ENCODE peak calls at places on chromosomes 3 and 15, in six cellular contexts. F is tibial artery; T is CD8-positive, alpha-beta T cell; G is stomach; U is heart left ventricle; H is SK-N-SH. J is an unnamed sample. For H3K4me1, the result is how much of the 10 kb centered on the place peaks cover.

GRCh38 chr3:43964640-43965039 is 273.9 kb downstream of the ABHD5 start:
- DNase-seq in F (no peak), H (no peak), T (no peak), U (no peak), G (no peak), J (no peak)

GRCh38 chr3:153595186-153595815 is 433.3 kb downstream of the RAP2B start:
- DNase-seq in H (peak), F (no peak), G (no peak), T (no peak), U (no peak), J (peak)

GRCh38 chr15:35181538-35181937 is 96.4 kb upstream of the NANOGP8 start:
- DNase-seq in H (no peak), T (no peak), F (no peak), G (no peak), U (no peak), J (no peak)

GRCh38 chr3:15330031-15330596 is 2.3 kb downstream of the SH3BP5 start:
- DNase-seq in F (peak), U (peak), T (no peak), H (no peak), G (no peak), J (no peak)

GRCh38 chr15:72369964-72370363 is 5.8 kb downstream of the HEXA start:
- DNase-seq in G (no peak), U (no peak), H (no peak), F (no peak), T (no peak), J (no peak)

GRCh38 chr3:55330355-55330754 is 156.8 kb downstream of the WNT5A start:
- DNase-seq in F (no peak), U (no peak), H (no peak), G (no peak), T (no peak), J (no peak)

GRCh38 chr3:42701371-42702065 is 1.1 kb downstream of the HHATL start:
- DNase-seq in F (peak), T (peak), G (peak), U (peak), H (peak), J (peak)

GRCh38 chr3:186361612-186362408 is at the start of gene DGKG:
- DNase-seq in U (peak), T (no peak), H (peak), G (peak), F (peak), J (no peak)

GRCh38 chr3:75192065-75192658 is 472.0 kb upstream of the FRG2C start:
- DNase-seq in F (no peak), H (peak), T (peak), U (no peak), G (peak), J (peak)

GRCh38 chr15:63729115-63729884 is 104.4 kb downstream of the HERC1 start:
- DNase-seq in H (no peak), G (no peak), F (no peak), T (no peak), U (no peak), J (peak)

GRCh38 chr3:111418388-111418787 is 123.6 kb upstream of the CD96 start:
- DNase-seq in G (no peak), T (no peak), H (no peak), U (no peak), F (no peak), J (no peak)

GRCh38 chr3:194447657-194448056 is 39.1 kb downstream of the ATP13A3 start:
- DNase-seq in G (no peak), H (no peak), T (no peak), F (no peak), U (no peak), J (no peak)

GRCh38 chr3:184584001-184584891 is 22.7 kb downstream of the EPHB3 start:
- DNase-seq in H (peak), T (no peak), G (no peak), U (no peak), F (no peak), J (no peak)

GRCh38 chr3:39849992-39850706 is 40.7 kb downstream of the MYRIP start:
- DNase-seq in G (no peak), U (no peak), F (no peak), T (no peak), H (no peak), J (peak)

GRCh38 chr15:87656373-87656772 is 600.2 kb downstream of the NTRK3 start:
- DNase-seq in F (no peak), U (no peak), G (no peak), H (no peak), T (no peak), J (no peak)

DNA sequence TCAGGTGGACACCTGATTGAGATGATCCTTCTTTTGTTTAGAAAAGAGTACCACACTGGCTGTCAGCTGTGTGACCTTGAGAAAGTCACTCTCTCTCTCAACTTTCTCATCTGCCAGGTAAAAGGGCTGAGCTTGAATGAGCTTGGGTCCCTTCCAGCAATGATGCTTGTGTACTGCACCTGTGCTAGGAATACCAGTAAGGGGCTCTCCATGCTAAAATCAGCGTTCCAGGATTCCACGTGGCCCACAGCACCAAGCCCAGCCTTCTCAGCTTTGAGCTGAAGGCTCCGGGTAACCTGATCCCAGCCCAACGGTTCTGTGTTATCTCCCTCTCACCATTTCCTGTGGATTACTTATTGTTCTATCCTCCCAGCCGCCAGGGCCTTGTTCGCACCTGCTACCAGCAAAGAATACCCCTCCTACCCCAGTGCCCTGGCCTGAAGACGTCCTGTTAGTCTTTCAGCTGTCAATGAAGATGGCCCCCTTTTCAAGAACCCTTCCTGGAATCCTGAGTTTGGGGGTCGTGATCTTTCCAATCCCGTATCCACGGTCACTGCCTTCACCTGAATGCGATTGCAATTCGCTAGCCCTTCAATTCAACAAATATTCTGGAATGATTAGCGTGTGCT is 54.2 kb upstream of the CGNL1 start:
- DNase-seq in F (no peak), G (no peak), H (no peak), U (no peak), T (no peak), J (peak)
- H3K27ac ChIP-seq in F (no peak), G (no peak), H (no peak), U (no peak), T (no peak), J (no peak)

GRCh38 chr3:107916166-107916565 is 174.7 kb downstream of the CD47 start:
- DNase-seq in U (no peak), T (no peak), G (no peak), F (no peak), H (no peak), J (no peak)

GRCh38 chr3:107913671-107914070 is 177.2 kb downstream of the CD47 start:
- DNase-seq in U (no peak), H (no peak), G (no peak), F (no peak), T (no peak), J (no peak)

GRCh38 chr3:107910713-107911259 is 180.0 kb downstream of the CD47 start:
- DNase-seq in G (no peak), U (no peak), T (no peak), F (no peak), H (no peak), J (no peak)

GRCh38 chr3:107911337-107912000 is 179.4 kb downstream of the CD47 start:
- DNase-seq in T (no peak), U (no peak), H (no peak), F (no peak), G (no peak), J (no peak)
- H3K4me3 ChIP-seq in T (no peak), U (no peak), H (no peak), F (no peak), G (no peak), J (no peak)

GRCh38 chr3:131975047-131975446 is 59.8 kb downstream of the CPNE4 start:
- DNase-seq in T (no peak), U (no peak), H (no peak), F (no peak), G (no peak), J (no peak)
- H3K4me1 ChIP-seq in T (under half), U (under half), H (under half), F (under half), G (under half), J (under half)

GRCh38 chr3:56556908-56557814 is at the start of gene CCDC66:
- DNase-seq in H (peak), G (peak), F (peak), T (peak), U (peak), J (peak)

GRCh38 chr3:56557815-56558170 is 818 bp downstream of the CCDC66 start:
- DNase-seq in G (no peak), H (no peak), F (no peak), U (no peak), T (no peak), J (no peak)
- H3K27ac ChIP-seq in G (peak), H (peak), F (peak), U (peak), T (peak), J (peak)

GRCh38 chr15:56353119-56353518 is 12.1 kb upstream of the TEX9 start:
- DNase-seq in G (no peak), H (no peak), U (no peak), T (no peak), F (no peak), J (no peak)
- H3K4me3 ChIP-seq in G (no peak), H (no peak), U (no peak), T (no peak), F (no peak), J (no peak)

DNA sequence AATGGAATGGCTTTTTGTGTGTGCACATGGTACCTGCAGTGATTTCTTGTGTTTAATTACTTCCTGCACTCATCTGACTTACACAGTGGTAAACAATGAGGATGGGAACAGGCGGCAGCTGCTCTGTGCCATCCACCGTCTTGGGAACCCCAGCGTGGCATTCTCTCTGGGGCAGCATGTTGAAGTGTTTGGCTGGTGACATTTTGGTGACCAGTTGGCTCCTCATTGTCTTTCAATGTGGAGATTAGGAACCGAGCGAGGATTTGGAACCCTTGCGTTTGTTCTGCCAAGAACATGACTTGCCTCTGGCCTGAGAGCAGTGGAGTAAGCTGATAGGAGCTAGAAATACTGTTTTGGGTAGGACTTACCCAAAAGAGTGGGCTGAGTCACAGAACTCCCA is 88.8 kb downstream of the IGF1R start:
- DNase-seq in T (no peak), G (no peak), H (no peak), F (no peak), U (no peak), J (no peak)
- H3K4me1 ChIP-seq in T (under half), G (half or more), H (under half), F (under half), U (half or more), J (under half)

DNA sequence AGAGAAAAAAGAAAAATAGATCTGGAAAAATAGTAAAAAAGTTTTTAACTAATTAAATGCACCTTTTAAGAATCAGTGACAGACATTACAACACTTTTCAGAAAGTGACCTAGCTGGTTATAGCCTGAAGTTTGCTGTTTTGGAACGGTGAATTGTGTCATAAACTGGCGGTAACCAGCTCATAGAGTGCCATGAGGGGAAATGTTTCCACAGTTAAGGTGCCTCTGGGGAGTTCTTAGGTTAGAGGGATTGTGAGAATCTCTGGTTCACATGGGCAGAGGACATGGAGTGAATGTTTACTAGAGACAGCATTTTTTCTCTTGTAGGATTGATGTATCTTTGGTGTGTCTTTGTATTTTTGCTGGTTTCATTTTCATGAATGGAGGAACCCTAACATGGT is 2.8 kb downstream of the TBC1D23 start:
- DNase-seq in H (no peak), F (no peak), G (no peak), T (no peak), U (no peak), J (no peak)
- H3K27ac ChIP-seq in H (no peak), F (no peak), G (no peak), T (no peak), U (no peak), J (no peak)

J was measured in SJCRH30.